ENCODE peak calls at places on chromosomes 12 and 14, in six cellular contexts. B, J, A, M, O and Z are unnamed samples.

GRCh38 chr14:58244556-58245387 is at the start of gene PSMA3:
- DNase-seq in B (peak; percentile 97), J (peak; percentile 96), A (peak; percentile 98), M (peak; percentile 98), O (peak; percentile 98), Z (peak; percentile 98)

GRCh38 chr14:22837750-22838538 is 1.6 kb downstream of the MMP14 start:
- DNase-seq in B (no peak), J (peak; percentile 71), A (no peak), M (no peak), O (peak; percentile 69), Z (no peak)

GRCh38 chr14:54696998-54697397 is 130.1 kb downstream of the SAMD4A start:
- DNase-seq in B (no peak), J (no peak), A (no peak), M (no peak), O (peak; percentile 60), Z (no peak)

GRCh38 chr12:121754836-121755235 is 38.7 kb downstream of the RHOF start:
- DNase-seq in B (no peak), J (no peak), A (no peak), M (no peak), O (no peak), Z (no peak)

GRCh38 chr12:14995583-14996425 is 23.0 kb downstream of the PDE6H start:
- DNase-seq in B (peak; percentile 32), J (peak; percentile 86), A (peak; percentile 71), M (peak; percentile 62), O (peak; percentile 18), Z (peak; percentile 62)

GRCh38 chr14:88388741-88389282 is 3.4 kb downstream of the SPATA7 start:
- DNase-seq in B (no peak), J (no peak), A (no peak), M (no peak), O (no peak), Z (no peak)

GRCh38 chr14:75489480-75489837 is 32.8 kb upstream of the BATF start:
- DNase-seq in B (peak; percentile 32), J (no peak), A (no peak), M (no peak), O (no peak), Z (no peak)

GRCh38 chr14:45271858-45272537 is 19.0 kb upstream of the MIS18BP1 start:
- DNase-seq in B (no peak), J (no peak), A (no peak), M (no peak), O (no peak), Z (no peak)

GRCh38 chr14:30906752-30907658 is 32.6 kb downstream of the COCH start:
- DNase-seq in B (no peak), J (peak; percentile 41), A (peak; percentile 25), M (no peak), O (no peak), Z (no peak)

GRCh38 chr14:51369814-51370213 is 129.8 kb downstream of the TMX1 start:
- DNase-seq in B (no peak), J (no peak), A (no peak), M (no peak), O (no peak), Z (no peak)

GRCh38 chr14:51895425-51895824 is 35.0 kb downstream of the GNG2 start:
- DNase-seq in B (no peak), J (no peak), A (no peak), M (no peak), O (no peak), Z (no peak)